ENCODE peak calls at places on chromosome 5, in five cellular contexts. One of them, this sample, is unnamed.

GRCh38 chr5:103435136-103435914 is 127.3 kb downstream of the NUDT12 start:
- DNase-seq in H1: no peak
- DNase-seq in upper lobe of right lung: no peak
- DNase-seq in mammary epithelial cell: no peak
- DNase-seq in fibroblast of lung: no peak
- DNase-seq in this sample: no peak

GRCh38 chr5:32955814-32956213 is 244.7 kb downstream of the NPR3 start:
- DNase-seq in H1: no peak
- DNase-seq in upper lobe of right lung: no peak
- DNase-seq in mammary epithelial cell: no peak
- DNase-seq in fibroblast of lung: no peak
- DNase-seq in this sample: no peak

GRCh38 chr5:143140492-143141231 is 262.8 kb downstream of the NR3C1 start:
- DNase-seq in H1: no peak
- DNase-seq in upper lobe of right lung: no peak
- DNase-seq in mammary epithelial cell: no peak
- DNase-seq in fibroblast of lung: no peak
- DNase-seq in this sample: peak; percentile 53

GRCh38 chr5:108696951-108697715 is 50.6 kb upstream of the FER start:
- DNase-seq in H1: no peak
- DNase-seq in upper lobe of right lung: no peak
- DNase-seq in mammary epithelial cell: no peak
- DNase-seq in fibroblast of lung: no peak
- DNase-seq in this sample: no peak

GRCh38 chr5:157485811-157486739 is 26.1 kb downstream of the NIPAL4 start:
- DNase-seq in H1: no peak
- DNase-seq in upper lobe of right lung: no peak
- DNase-seq in mammary epithelial cell: no peak
- DNase-seq in fibroblast of lung: no peak
- DNase-seq in this sample: no peak

GRCh38 chr5:172714491-172715420 is 56.2 kb downstream of the DUSP1 start:
- DNase-seq in H1: peak; percentile 88
- DNase-seq in upper lobe of right lung: peak; percentile 90
- DNase-seq in mammary epithelial cell: peak; percentile 45
- DNase-seq in fibroblast of lung: peak; percentile 61
- DNase-seq in this sample: no peak

GRCh38 chr5:161105563-161105962 is 253.6 kb upstream of the ATP10B start:
- DNase-seq in H1: no peak
- DNase-seq in upper lobe of right lung: no peak
- DNase-seq in mammary epithelial cell: no peak
- DNase-seq in fibroblast of lung: peak; percentile 38
- DNase-seq in this sample: no peak

GRCh38 chr5:169344629-169345028 is 43.7 kb upstream of the SLIT3 start:
- DNase-seq in H1: no peak
- DNase-seq in upper lobe of right lung: no peak
- DNase-seq in mammary epithelial cell: no peak
- DNase-seq in fibroblast of lung: no peak
- DNase-seq in this sample: no peak

GRCh38 chr5:1963941-1964451 is 81.3 kb upstream of the IRX4 start:
- DNase-seq in H1: no peak
- DNase-seq in upper lobe of right lung: no peak
- DNase-seq in mammary epithelial cell: no peak
- DNase-seq in fibroblast of lung: no peak
- DNase-seq in this sample: no peak

GRCh38 chr5:58722160-58722559 is 139.3 kb downstream of the RAB3C start:
- DNase-seq in H1: no peak
- DNase-seq in upper lobe of right lung: no peak
- DNase-seq in mammary epithelial cell: no peak
- DNase-seq in fibroblast of lung: no peak
- DNase-seq in this sample: no peak

GRCh38 chr5:107919969-107920368 is 249.2 kb upstream of the EFNA5 start:
- DNase-seq in H1: no peak
- DNase-seq in upper lobe of right lung: no peak
- DNase-seq in mammary epithelial cell: no peak
- DNase-seq in fibroblast of lung: no peak
- DNase-seq in this sample: no peak

GRCh38 chr5:103706939-103707682 is 144.5 kb upstream of the NUDT12 start:
- DNase-seq in H1: no peak
- DNase-seq in upper lobe of right lung: no peak
- DNase-seq in mammary epithelial cell: no peak
- DNase-seq in fibroblast of lung: no peak
- DNase-seq in this sample: no peak

GRCh38 chr5:54820346-54820745 is 165.0 kb downstream of the ESM1 start:
- DNase-seq in H1: no peak
- DNase-seq in upper lobe of right lung: no peak
- DNase-seq in mammary epithelial cell: no peak
- DNase-seq in fibroblast of lung: peak; percentile 28
- DNase-seq in this sample: no peak

GRCh38 chr5:150289551-150290390 is at the start of gene CAMK2A:
- DNase-seq in H1: peak; percentile 68
- DNase-seq in upper lobe of right lung: no peak
- DNase-seq in mammary epithelial cell: no peak
- DNase-seq in fibroblast of lung: no peak
- DNase-seq in this sample: no peak

GRCh38 chr5:139443766-139444473 is 4.6 kb upstream of the DNAJC18 start:
- DNase-seq in H1: no peak
- DNase-seq in upper lobe of right lung: peak; percentile 7
- DNase-seq in mammary epithelial cell: peak; percentile 72
- DNase-seq in fibroblast of lung: peak; percentile 23
- DNase-seq in this sample: no peak

GRCh38 chr5:34791761-34792244 is 47.2 kb upstream of the TTC23L start:
- DNase-seq in H1: no peak
- DNase-seq in upper lobe of right lung: no peak
- DNase-seq in mammary epithelial cell: no peak
- DNase-seq in fibroblast of lung: peak; percentile 18
- DNase-seq in this sample: no peak

GRCh38 chr5:71887680-71888079 is 168.6 kb downstream of the CARTPT start:
- DNase-seq in H1: no peak
- DNase-seq in upper lobe of right lung: no peak
- DNase-seq in mammary epithelial cell: peak; percentile 76
- DNase-seq in fibroblast of lung: peak; percentile 93
- DNase-seq in this sample: peak; percentile 60

GRCh38 chr5:111584651-111585050 is 72.3 kb upstream of the STARD4 start:
- DNase-seq in H1: no peak
- DNase-seq in upper lobe of right lung: no peak
- DNase-seq in mammary epithelial cell: peak; percentile 56
- DNase-seq in fibroblast of lung: peak; percentile 6
- DNase-seq in this sample: peak; percentile 54

GRCh38 chr5:132979367-132979935 is 16.0 kb upstream of the AFF4 start:
- DNase-seq in H1: no peak
- DNase-seq in upper lobe of right lung: no peak
- DNase-seq in mammary epithelial cell: peak; percentile 69
- DNase-seq in fibroblast of lung: peak; percentile 65
- DNase-seq in this sample: peak; percentile 59

GRCh38 chr5:59709833-59710232 is 183.7 kb downstream of the PDE4D start:
- DNase-seq in H1: no peak
- DNase-seq in upper lobe of right lung: no peak
- DNase-seq in mammary epithelial cell: peak; percentile 71
- DNase-seq in fibroblast of lung: peak; percentile 79
- DNase-seq in this sample: peak; percentile 43

GRCh38 chr5:142894315-142894714 is 124.1 kb downstream of the ARHGAP26 start:
- DNase-seq in H1: no peak
- DNase-seq in upper lobe of right lung: no peak
- DNase-seq in mammary epithelial cell: no peak
- DNase-seq in fibroblast of lung: no peak
- DNase-seq in this sample: no peak

GRCh38 chr5:103228588-103228987 is 30.0 kb upstream of the MACIR start:
- DNase-seq in H1: no peak
- DNase-seq in upper lobe of right lung: no peak
- DNase-seq in mammary epithelial cell: no peak
- DNase-seq in fibroblast of lung: no peak
- DNase-seq in this sample: no peak

GRCh38 chr5:141747152-141747640 is 65.2 kb upstream of the ARAP3 start:
- DNase-seq in H1: peak; percentile 80
- DNase-seq in upper lobe of right lung: peak; percentile 83
- DNase-seq in mammary epithelial cell: peak; percentile 17
- DNase-seq in fibroblast of lung: peak; percentile 50
- DNase-seq in this sample: no peak

GRCh38 chr5:12707560-12707959 is 803.3 kb upstream of the CTNND2 start:
- DNase-seq in H1: no peak
- DNase-seq in upper lobe of right lung: no peak
- DNase-seq in mammary epithelial cell: no peak
- DNase-seq in fibroblast of lung: no peak
- DNase-seq in this sample: no peak

GRCh38 chr5:138459311-138459710 is 6.0 kb upstream of the EGR1 start:
- DNase-seq in H1: no peak
- DNase-seq in upper lobe of right lung: peak; percentile 68
- DNase-seq in mammary epithelial cell: no peak
- DNase-seq in fibroblast of lung: no peak
- DNase-seq in this sample: no peak

GRCh38 chr5:169561883-169562282 is 21.7 kb upstream of the SPDL1 start:
- DNase-seq in H1: no peak
- DNase-seq in upper lobe of right lung: no peak
- DNase-seq in mammary epithelial cell: no peak
- DNase-seq in fibroblast of lung: no peak
- DNase-seq in this sample: no peak

GRCh38 chr5:68711311-68712200 is 382.3 kb upstream of the SLC30A5 start:
- DNase-seq in H1: no peak
- DNase-seq in upper lobe of right lung: no peak
- DNase-seq in mammary epithelial cell: no peak
- DNase-seq in fibroblast of lung: no peak
- DNase-seq in this sample: no peak

GRCh38 chr5:157215826-157216167 is 35.2 kb downstream of the ITK start:
- DNase-seq in H1: no peak
- DNase-seq in upper lobe of right lung: no peak
- DNase-seq in mammary epithelial cell: no peak
- DNase-seq in fibroblast of lung: no peak
- DNase-seq in this sample: no peak

GRCh38 chr5:77015938-77016569 is 14.2 kb upstream of the AGGF1 start:
- DNase-seq in H1: no peak
- DNase-seq in upper lobe of right lung: no peak
- DNase-seq in mammary epithelial cell: peak; percentile 37
- DNase-seq in fibroblast of lung: peak; percentile 81
- DNase-seq in this sample: no peak

GRCh38 chr5:170483701-170484458 is 19.9 kb upstream of the KCNIP1 start:
- DNase-seq in H1: no peak
- DNase-seq in upper lobe of right lung: no peak
- DNase-seq in mammary epithelial cell: peak; percentile 55
- DNase-seq in fibroblast of lung: no peak
- DNase-seq in this sample: no peak

DNA sequence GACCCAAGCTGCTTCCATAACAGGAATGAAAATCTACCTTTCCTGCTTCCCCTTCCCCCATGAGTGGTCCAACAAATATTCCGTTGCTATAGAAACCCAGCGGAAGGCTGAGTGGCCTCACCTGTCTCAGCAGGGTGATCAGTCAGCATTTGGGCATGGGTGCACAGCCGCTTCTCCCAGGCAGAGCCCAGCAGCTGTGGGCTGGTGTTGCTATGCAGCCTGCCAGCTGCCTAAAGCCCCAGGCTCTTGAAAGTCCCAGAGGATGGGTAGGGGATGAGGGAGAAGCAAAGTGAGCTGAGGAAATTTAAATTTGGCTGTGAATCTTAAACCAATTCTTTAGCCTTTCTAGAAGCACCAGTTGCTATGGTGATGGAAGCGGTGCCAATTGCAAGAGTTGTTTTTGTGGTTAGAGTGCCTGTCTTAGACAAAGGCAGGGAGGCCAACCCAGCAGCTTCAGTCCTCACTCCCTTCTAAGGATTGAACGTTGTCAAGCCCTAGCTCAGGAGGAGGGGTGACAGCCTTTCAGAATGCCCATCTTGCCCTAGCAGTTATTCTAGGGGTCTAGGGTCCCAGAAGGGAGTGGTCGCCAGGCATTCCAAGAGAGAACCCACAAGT is 151.5 kb upstream of the PITX1 start:
- DNase-seq in H1: no peak
- DNase-seq in upper lobe of right lung: no peak
- DNase-seq in mammary epithelial cell: peak; percentile 39
- DNase-seq in fibroblast of lung: peak; percentile 54
- DNase-seq in this sample: no peak
- H3K27ac ChIP-seq in H1: no peak overlapping the region
- H3K27ac ChIP-seq in upper lobe of right lung: no peak overlapping the region
- H3K27ac ChIP-seq in mammary epithelial cell: no peak overlapping the region
- H3K27ac ChIP-seq in fibroblast of lung: no peak overlapping the region
- H3K27ac ChIP-seq in this sample: peak overlapping the region; percentile 69

DNA sequence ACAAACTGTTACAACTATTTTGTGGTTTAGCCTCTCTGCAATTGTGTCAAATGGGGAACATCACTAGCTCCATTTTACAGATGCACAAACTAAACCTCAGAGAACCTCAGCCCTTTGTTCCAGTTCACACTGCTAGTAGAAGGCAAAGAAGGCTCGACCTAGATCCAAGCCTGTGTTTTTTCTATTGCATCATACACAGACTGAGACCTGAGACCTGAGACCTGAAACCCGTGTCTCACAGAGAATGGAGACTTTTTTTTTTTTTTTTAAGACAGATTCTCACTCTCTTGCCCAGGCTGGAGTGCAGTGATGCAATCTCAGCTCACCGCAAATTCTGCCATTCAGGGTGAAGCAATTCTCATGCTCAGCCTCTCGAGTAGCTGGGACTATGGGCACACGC is 120.8 kb downstream of the GALNT10 start:
- DNase-seq in H1: no peak
- DNase-seq in upper lobe of right lung: no peak
- DNase-seq in mammary epithelial cell: no peak
- DNase-seq in fibroblast of lung: no peak
- DNase-seq in this sample: no peak
- H3K27ac ChIP-seq in H1: no peak overlapping the region
- H3K27ac ChIP-seq in upper lobe of right lung: no peak overlapping the region
- H3K27ac ChIP-seq in mammary epithelial cell: no peak overlapping the region
- H3K27ac ChIP-seq in fibroblast of lung: no peak overlapping the region
- H3K27ac ChIP-seq in this sample: no peak overlapping the region

GRCh38 chr5:86977808-86978207 is 289.9 kb upstream of the RASA1 start:
- DNase-seq in H1: no peak
- DNase-seq in upper lobe of right lung: no peak
- DNase-seq in mammary epithelial cell: no peak
- DNase-seq in fibroblast of lung: no peak
- DNase-seq in this sample: no peak

GRCh38 chr5:86979801-86980510 is 287.7 kb upstream of the RASA1 start:
- DNase-seq in H1: no peak
- DNase-seq in upper lobe of right lung: no peak
- DNase-seq in mammary epithelial cell: peak; percentile 59
- DNase-seq in fibroblast of lung: peak; percentile 84
- DNase-seq in this sample: no peak

GRCh38 chr5:86974910-86975309 is 292.8 kb upstream of the RASA1 start:
- DNase-seq in H1: no peak
- DNase-seq in upper lobe of right lung: no peak
- DNase-seq in mammary epithelial cell: no peak
- DNase-seq in fibroblast of lung: peak; percentile 43
- DNase-seq in this sample: no peak

GRCh38 chr5:86981898-86982297 is 285.8 kb upstream of the RASA1 start:
- DNase-seq in H1: no peak
- DNase-seq in upper lobe of right lung: no peak
- DNase-seq in mammary epithelial cell: peak; percentile 9
- DNase-seq in fibroblast of lung: no peak
- DNase-seq in this sample: no peak

GRCh38 chr5:86977185-86977584 is 290.5 kb upstream of the RASA1 start:
- DNase-seq in H1: no peak
- DNase-seq in upper lobe of right lung: no peak
- DNase-seq in mammary epithelial cell: no peak
- DNase-seq in fibroblast of lung: peak; percentile 37
- DNase-seq in this sample: no peak
- H3K27ac ChIP-seq in H1: no peak overlapping the region
- H3K27ac ChIP-seq in upper lobe of right lung: no peak overlapping the region
- H3K27ac ChIP-seq in mammary epithelial cell: no peak overlapping the region
- H3K27ac ChIP-seq in fibroblast of lung: no peak overlapping the region
- H3K27ac ChIP-seq in this sample: no peak overlapping the region

DNA sequence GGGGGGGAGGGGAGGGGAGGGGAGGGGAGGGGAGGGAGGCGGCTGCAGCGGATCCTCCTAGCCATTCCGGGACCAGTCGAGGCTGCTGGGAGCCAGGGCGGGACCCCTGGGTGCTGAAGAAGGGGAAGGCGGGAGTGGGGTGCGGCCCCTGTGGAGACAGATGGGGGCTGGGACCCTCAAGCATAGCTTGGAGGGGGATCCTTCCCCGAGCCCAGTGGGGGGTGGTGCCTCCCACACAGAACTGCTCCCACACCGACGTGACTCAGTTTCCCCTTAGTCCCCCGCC is 450 bp downstream of the PDLIM7 start:
- DNase-seq in H1: peak; percentile 79
- DNase-seq in upper lobe of right lung: no peak
- DNase-seq in mammary epithelial cell: no peak
- DNase-seq in fibroblast of lung: no peak
- DNase-seq in this sample: no peak
- H3K27ac ChIP-seq in H1: peak overlapping the region; percentile 85
- H3K27ac ChIP-seq in upper lobe of right lung: peak overlapping the region; percentile 81
- H3K27ac ChIP-seq in mammary epithelial cell: peak overlapping the region; percentile 37
- H3K27ac ChIP-seq in fibroblast of lung: peak overlapping the region; percentile 76
- H3K27ac ChIP-seq in this sample: peak overlapping the region; percentile 90

This sample was measured in epithelial cell of prostate.